ENCODE peak calls at places on chromosome 11, in four cellular contexts. C is GM12878, L is HepG2, B is H1. F is an unnamed sample.

GRCh38 chr11:107549253-107549953 is 16.1 kb downstream of the ALKBH8 start:
- DNase-seq in C (no peak), L (peak; percentile 29), B (no peak), F (peak; percentile 20)

GRCh38 chr11:78539566-78539965 is 35.1 kb downstream of the NARS2 start:
- DNase-seq in C (no peak), L (peak; percentile 6), B (no peak), F (no peak)

GRCh38 chr11:127926721-127927120 is 660.6 kb downstream of the ETS1 start:
- DNase-seq in B (no peak), L (no peak), C (no peak), F (no peak)

GRCh38 chr11:9936754-9937153 is 272.9 kb downstream of the SWAP70 start:
- DNase-seq in B (no peak), L (no peak), C (no peak), F (no peak)

GRCh38 chr11:78192223-78192719 is 3.6 kb downstream of the USP35 start:
- DNase-seq in L (no peak), C (no peak), B (no peak), F (no peak)

GRCh38 chr11:43376594-43376993 is 17.9 kb downstream of the TTC17 start:
- DNase-seq in B (no peak), C (no peak), L (peak; percentile 25), F (no peak)

GRCh38 chr11:5380740-5381342 is 2.8 kb upstream of the OR51M1 start:
- DNase-seq in B (peak; percentile 31), L (peak; percentile 52), C (no peak), F (peak; percentile 78)

GRCh38 chr11:27438595-27438981 is 34.0 kb downstream of the LGR4 start:
- DNase-seq in C (no peak), B (no peak), L (no peak), F (no peak)

GRCh38 chr11:112172362-112172994 is 2.8 kb upstream of the BCO2 start:
- DNase-seq in B (no peak), L (no peak), C (no peak), F (no peak)

GRCh38 chr11:90134420-90135003 is at the start of gene NAALAD2:
- DNase-seq in C (no peak), L (peak; percentile 59), B (peak; percentile 65), F (peak; percentile 52)

GRCh38 chr11:30203850-30204249 is 27.0 kb upstream of the FSHB start:
- DNase-seq in C (no peak), L (no peak), B (no peak), F (no peak)

GRCh38 chr11:267491-267994 is 10.7 kb upstream of the NLRP6 start:
- DNase-seq in B (no peak), L (no peak), C (peak; percentile 35), F (no peak)

GRCh38 chr11:108559340-108559739 is 34.2 kb downstream of the EXPH5 start:
- DNase-seq in L (no peak), C (no peak), B (no peak), F (no peak)

GRCh38 chr11:82024760-82025159 is 708.9 kb downstream of the FAM181B start:
- DNase-seq in L (no peak), B (no peak), C (no peak), F (no peak)

GRCh38 chr11:130533113-130533803 is 84.8 kb downstream of the ADAMTS15 start:
- DNase-seq in L (no peak), B (no peak), C (no peak), F (no peak)

GRCh38 chr11:2271077-2271326 is 614 bp upstream of the ASCL2 start:
- DNase-seq in C (no peak), L (no peak), B (no peak), F (no peak)

GRCh38 chr11:132632641-132633124 is 899.6 kb downstream of the OPCML start:
- DNase-seq in B (no peak), C (no peak), L (no peak), F (no peak)

GRCh38 chr11:70506658-70506970 is 108.3 kb downstream of the CTTN start:
- DNase-seq in C (no peak), B (no peak), L (no peak), F (no peak)

GRCh38 chr11:12086271-12087074 is 23.9 kb upstream of the MICAL2 start:
- DNase-seq in C (no peak), L (peak; percentile 37), B (no peak), F (no peak)

GRCh38 chr11:46391186-46391577 is 394 bp downstream of the CHRM4 start:
- DNase-seq in L (no peak), B (no peak), C (no peak), F (no peak)

GRCh38 chr11:46393759-46394158 is 2.2 kb upstream of the CHRM4 start:
- DNase-seq in B (no peak), C (no peak), L (no peak), F (no peak)

GRCh38 chr11:46391578-46392420 is at the start of gene CHRM4:
- DNase-seq in L (peak; percentile 24), B (no peak), C (no peak), F (no peak)

GRCh38 chr11:46393231-46393616 is 1.6 kb upstream of the CHRM4 start:
- DNase-seq in C (no peak), L (no peak), B (no peak), F (no peak)

GRCh38 chr11:46392421-46393230 is 1.1 kb upstream of the CHRM4 start:
- DNase-seq in B (no peak), L (peak; percentile 66), C (no peak), F (peak; percentile 91)
- H3K4me3 ChIP-seq in B (peak overlapping the region; percentile 28), L (peak overlapping the region; percentile 52), C (peak overlapping the region; percentile 57), F (peak overlapping the region; percentile 49)

GRCh38 chr11:69392104-69392653 is 89.3 kb upstream of the LINC01488 start:
- DNase-seq in L (no peak), B (no peak), C (no peak), F (no peak)

GRCh38 chr11:69394902-69395690 is 86.4 kb upstream of the LINC01488 start:
- DNase-seq in L (no peak), C (no peak), B (no peak), F (no peak)

GRCh38 chr11:69394234-69394891 is 87.1 kb upstream of the LINC01488 start:
- DNase-seq in C (no peak), L (no peak), B (no peak), F (no peak)

GRCh38 chr11:69393865-69394233 is 87.6 kb upstream of the LINC01488 start:
- DNase-seq in C (no peak), L (no peak), B (no peak), F (no peak)

GRCh38 chr11:69393178-69393832 is 88.2 kb upstream of the LINC01488 start:
- DNase-seq in B (no peak), L (no peak), C (no peak), F (no peak)
- TF ChIP-seq SUZ12 in B (no peak), L (no peak), C (no peak), F (no peak)

DNA sequence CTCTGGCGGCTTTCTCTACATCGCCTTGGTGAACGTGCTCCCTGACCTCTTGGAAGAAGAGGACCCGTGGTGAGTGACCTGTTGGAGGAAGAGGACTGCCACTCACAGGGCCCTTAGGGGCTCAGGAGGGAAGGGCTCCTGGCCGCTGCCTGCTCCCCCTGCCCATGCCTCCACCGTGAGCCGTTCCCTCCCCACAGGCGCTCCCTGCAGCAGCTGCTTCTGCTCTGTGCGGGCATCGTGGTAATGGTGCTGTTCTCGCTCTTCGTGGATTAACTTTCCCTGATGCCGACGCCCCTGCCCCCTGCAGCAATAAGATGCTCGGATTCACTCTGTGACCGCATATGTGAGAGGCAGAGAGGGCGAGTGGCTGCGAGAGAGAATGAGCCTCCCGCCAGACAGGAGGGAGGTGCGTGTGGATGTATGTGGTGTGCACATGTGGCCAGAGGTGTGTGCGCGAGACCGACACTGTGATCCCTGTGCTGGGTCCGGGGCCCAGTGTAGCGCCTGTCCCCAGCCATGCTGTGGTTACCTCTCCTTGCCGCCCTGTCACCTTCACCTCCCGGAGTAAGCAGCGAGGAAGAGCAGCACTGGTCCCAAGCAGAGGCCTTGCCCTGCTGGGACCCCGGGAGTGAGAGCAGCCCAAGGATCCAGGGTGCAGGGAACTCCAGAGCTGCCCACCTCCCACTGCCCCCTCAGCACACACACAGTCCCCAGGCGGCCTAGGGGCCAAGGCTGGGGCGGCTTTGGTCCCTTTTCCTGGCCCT is 6.9 kb downstream of the SLC39A13 start:
- DNase-seq in C (no peak), B (no peak), L (no peak), F (no peak)
- H3K9ac ChIP-seq in C (no peak overlapping the region), B (no peak overlapping the region), L (no peak overlapping the region), F (peak overlapping the region; percentile 72)

GRCh38 chr11:75823415-75823814 is 8.4 kb downstream of the UVRAG start:
- DNase-seq in L (no peak), C (no peak), B (no peak), F (no peak)
- H3K4me3 ChIP-seq in L (no peak overlapping the region), C (peak overlapping the region; percentile 51), B (no peak overlapping the region), F (no peak overlapping the region)

GRCh38 chr11:26062665-26063064 is 269.3 kb upstream of the ANO3 start:
- DNase-seq in L (no peak), C (no peak), B (no peak), F (no peak)
- TF ChIP-seq SUZ12 in L (no peak), C (no peak), B (no peak), F (no peak)

GRCh38 chr11:16321148-16321547 is 35.2 kb downstream of the SOX6 start:
- DNase-seq in L (no peak), B (no peak), C (no peak), F (no peak)

GRCh38 chr11:16322190-16322589 is 34.2 kb downstream of the SOX6 start:
- DNase-seq in C (no peak), B (no peak), L (no peak), F (no peak)

GRCh38 chr11:16326679-16327297 is 29.6 kb downstream of the SOX6 start:
- DNase-seq in B (no peak), C (no peak), L (no peak), F (no peak)
- H3K9ac ChIP-seq in B (no peak overlapping the region), C (no peak overlapping the region), L (no peak overlapping the region), F (no peak overlapping the region)

GRCh38 chr11:68939583-68940555 is 36.2 kb downstream of the IGHMBP2 start:
- DNase-seq in L (no peak), B (no peak), C (no peak), F (no peak)
- H3K4me3 ChIP-seq in L (no peak overlapping the region), B (no peak overlapping the region), C (no peak overlapping the region), F (no peak overlapping the region)

DNA sequence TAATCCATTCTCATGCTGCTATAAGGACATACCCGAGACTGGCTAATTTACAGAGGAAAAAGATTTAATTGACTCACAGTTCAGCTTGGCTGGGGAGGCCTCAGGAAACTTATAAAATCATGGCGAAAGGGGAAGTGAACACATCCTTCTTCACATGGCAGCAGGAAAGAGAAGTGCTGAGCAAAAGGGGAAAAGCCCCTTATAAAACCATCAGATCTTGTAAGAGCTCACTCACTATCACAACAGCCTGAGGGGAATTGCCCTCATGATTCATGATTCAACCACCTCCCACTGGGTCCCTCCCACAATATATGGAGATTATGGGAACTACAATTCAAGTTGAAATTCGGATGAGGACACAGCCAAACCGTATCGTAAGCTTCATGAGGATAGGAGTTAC is 3.8 kb upstream of the CYB5R2 start:
- DNase-seq in L (no peak), C (no peak), B (no peak), F (no peak)
- TF ChIP-seq SUZ12 in L (no peak), C (no peak), B (no peak), F (no peak)

GRCh38 chr11:121041072-121041471 is 17.2 kb downstream of the TBCEL start:
- DNase-seq in C (no peak), B (no peak), L (no peak), F (no peak)
- H3K9ac ChIP-seq in C (no peak overlapping the region), B (no peak overlapping the region), L (no peak overlapping the region), F (no peak overlapping the region)